ENCODE peak calls at places on chromosomes 11 and 22, in five cellular contexts. A is GM10248, U is NCI-H2227 treated with DMSO at 0.1 percent for 48 hours, S is HFFc6, W is neural crest cell. J is an unnamed sample.

GRCh38 chr11:19512621-19513020 is 200.0 kb upstream of the NAV2 start:
- DNase-seq in W (no peak), A (no peak), S (no peak), U (no peak), J (no peak)

GRCh38 chr11:26665946-26666345 is 55.9 kb downstream of the SLC5A12 start:
- DNase-seq in S (no peak), A (no peak), U (no peak), W (no peak), J (no peak)

GRCh38 chr11:19714093-19714386 is 1.4 kb downstream of the NAV2 start:
- DNase-seq in S (no peak), U (no peak), A (no peak), W (no peak), J (peak; percentile 50)

GRCh38 chr11:1162498-1163311 is 5.0 kb downstream of the MUC5AC start:
- DNase-seq in W (no peak), A (peak; percentile 20), S (no peak), U (no peak), J (no peak)

GRCh38 chr11:95134491-95134890 is 44.8 kb downstream of the ENDOD1 start:
- DNase-seq in A (no peak), W (no peak), U (no peak), S (peak; percentile 89), J (no peak)

GRCh38 chr11:69873166-69874077 is 54.2 kb upstream of the FGF3 start:
- DNase-seq in A (no peak), U (no peak), S (no peak), W (no peak), J (no peak)

GRCh38 chr11:9574806-9575530 is 1.5 kb downstream of the WEE1 start:
- DNase-seq in U (peak; percentile 73), A (no peak), W (peak; percentile 34), S (peak; percentile 87), J (peak; percentile 85)

GRCh38 chr22:21738966-21739365 is 3.4 kb upstream of the YPEL1 start:
- DNase-seq in U (no peak), S (no peak), W (no peak), A (no peak), J (no peak)

GRCh38 chr11:123406441-123407123 is 23.5 kb upstream of the GRAMD1B start:
- DNase-seq in A (no peak), W (no peak), U (no peak), S (no peak), J (no peak)

GRCh38 chr11:63769044-63769718 is 606 bp upstream of the ZFTA start:
- DNase-seq in U (no peak), W (peak; percentile 24), A (peak; percentile 69), S (no peak), J (no peak)

GRCh38 chr11:125201525-125202121 is 37.1 kb downstream of the PKNOX2 start:
- DNase-seq in U (no peak), W (no peak), S (no peak), A (no peak), J (no peak)

GRCh38 chr11:122192634-122193245 is 76.7 kb upstream of the BLID start:
- DNase-seq in W (no peak), U (no peak), A (no peak), S (peak; percentile 55), J (peak; percentile 25)

GRCh38 chr11:550021-550745 is 10.4 kb downstream of the LMNTD2 start:
- DNase-seq in W (no peak), U (no peak), S (no peak), A (no peak), J (no peak)

GRCh38 chr22:44357296-44357961 is 44.7 kb upstream of the SHISAL1 start:
- DNase-seq in U (no peak), A (no peak), W (no peak), S (no peak), J (no peak)

GRCh38 chr11:17164361-17165246 is 43.2 kb downstream of the PIK3C2A start:
- DNase-seq in A (peak; percentile 22), W (no peak), S (no peak), U (no peak), J (no peak)

GRCh38 chr22:50027639-50028537 is 15.3 kb upstream of the IL17REL start:
- DNase-seq in W (no peak), A (no peak), S (peak; percentile 11), U (no peak), J (no peak)

GRCh38 chr11:79331251-79331901 is 109.5 kb downstream of the TENM4 start:
- DNase-seq in S (no peak), W (no peak), A (no peak), U (peak; percentile 9), J (no peak)

GRCh38 chr11:71929491-71929890 is 645 bp downstream of the RNF121 start:
- DNase-seq in W (no peak), A (no peak), S (no peak), U (no peak), J (no peak)

GRCh38 chr11:120137611-120138521 is at the start of gene TRIM29:
- DNase-seq in U (peak; percentile 43), S (no peak), A (no peak), W (no peak), J (no peak)

GRCh38 chr11:8365542-8365941 is 101.9 kb upstream of the LMO1 start:
- DNase-seq in W (no peak), S (no peak), U (no peak), A (no peak), J (no peak)

GRCh38 chr11:117713676-117714075 is 83.3 kb downstream of the DSCAML1 start:
- DNase-seq in S (no peak), W (no peak), A (no peak), U (no peak), J (no peak)

GRCh38 chr22:39097098-39098020 is at the start of gene APOBEC3H:
- DNase-seq in S (no peak), A (peak; percentile 55), U (no peak), W (no peak), J (no peak)

GRCh38 chr22:39504071-39504470 is 2.0 kb downstream of the MIEF1 start:
- DNase-seq in S (no peak), U (no peak), A (no peak), W (no peak), J (no peak)

GRCh38 chr11:35792148-35792845 is 129.7 kb downstream of the TRIM44 start:
- DNase-seq in W (no peak), U (no peak), S (no peak), A (no peak), J (no peak)

GRCh38 chr11:2376751-2377451 is at the start of gene CD81:
- DNase-seq in W (peak; percentile 64), U (peak; percentile 30), A (peak; percentile 88), S (no peak), J (no peak)

GRCh38 chr11:131744847-131745246 is 374.4 kb downstream of the NTM start:
- DNase-seq in W (no peak), S (peak; percentile 54), A (no peak), U (no peak), J (no peak)

GRCh38 chr11:62359475-62359874 is 22.2 kb downstream of the ASRGL1 start:
- DNase-seq in S (no peak), A (no peak), U (no peak), W (no peak), J (no peak)

J was measured in SW 1271.